ENCODE peak calls at places on chromosomes 4 and X, in ten cellular contexts. A is IMR-90; O is activated naive CD4-positive, alpha-beta T cell; P is fibroblast of gingiva; G is type B pancreatic cell; Y is NCI-H1105 treated with DMSO at 0.1 percent for 48 hours; H is fibroblast of the conjunctiva; C is RWPE1; T is CD4-positive, alpha-beta T cell; U is amygdala. K is an unnamed sample.

GRCh38 chr4:174490356-174490969 is 31.8 kb downstream of the HPGD start:
- DNase-seq in A (peak), O (no peak), P (peak), G (no peak), Y (no peak), H (peak), C (peak), T (no peak), U (no peak), K (no peak)

GRCh38 chr4:77347341-77347740 is 190.3 kb downstream of the CCNG2 start:
- DNase-seq in A (no peak), O (no peak), P (no peak), G (no peak), Y (no peak), H (no peak), C (no peak), T (no peak), U (no peak), K (no peak)

GRCh38 chr4:30720656-30721352 is 635 bp downstream of the PCDH7 start:
- DNase-seq in A (peak), O (no peak), P (peak), G (peak), Y (no peak), H (no peak), C (peak), T (no peak), U (no peak), K (no peak)

GRCh38 chrX:15334561-15334960 is 762 bp downstream of the PIGA start:
- DNase-seq in A (peak), O (no peak), P (peak), G (no peak), Y (no peak), H (no peak), C (peak), T (no peak), U (no peak), K (peak)

GRCh38 chr4:123616970-123617392 is 220.4 kb downstream of the SPRY1 start:
- DNase-seq in A (no peak), O (no peak), P (peak), G (no peak), Y (peak), H (no peak), C (no peak), T (no peak), U (peak), K (no peak)

GRCh38 chr4:89539797-89540711 is 232.5 kb upstream of the GPRIN3 start:
- DNase-seq in A (peak), O (no peak), P (no peak), G (no peak), Y (no peak), H (no peak), C (no peak), T (no peak), U (no peak), K (no peak)

GRCh38 chr4:187937557-187937956 is 58.0 kb upstream of the ZFP42 start:
- DNase-seq in A (no peak), O (no peak), P (no peak), G (no peak), Y (no peak), H (no peak), C (no peak), T (no peak), U (no peak), K (no peak)

GRCh38 chr4:147731611-147732515 is at the start of gene ARHGAP10:
- DNase-seq in A (peak), O (peak), P (peak), G (peak), Y (peak), H (no peak), C (peak), T (peak), U (no peak), K (peak)

GRCh38 chrX:134658421-134658896 is at the start of gene PLAC1:
- DNase-seq in A (no peak), O (no peak), P (no peak), G (no peak), Y (no peak), H (no peak), C (no peak), T (no peak), U (no peak), K (no peak)

GRCh38 chrX:18390941-18391538 is 34.4 kb upstream of the CDKL5 start:
- DNase-seq in A (peak), O (peak), P (peak), G (no peak), Y (peak), H (peak), C (peak), T (peak), U (peak), K (peak)

GRCh38 chr4:121851354-121851753 is 18.9 kb downstream of the BBS7 start:
- DNase-seq in A (no peak), O (no peak), P (no peak), G (no peak), Y (no peak), H (no peak), C (no peak), T (no peak), U (no peak), K (no peak)

GRCh38 chrX:24485323-24485722 is 20.2 kb downstream of the PDK3 start:
- DNase-seq in A (no peak), O (no peak), P (no peak), G (no peak), Y (no peak), H (no peak), C (no peak), T (no peak), U (no peak), K (no peak)

GRCh38 chr4:10336471-10336870 is 120.8 kb downstream of the ZNF518B start:
- DNase-seq in A (no peak), O (no peak), P (no peak), G (no peak), Y (no peak), H (no peak), C (peak), T (no peak), U (no peak), K (no peak)

GRCh38 chr4:17726911-17727310 is 54.5 kb downstream of the FAM184B start:
- DNase-seq in A (no peak), O (no peak), P (no peak), G (no peak), Y (no peak), H (no peak), C (no peak), T (no peak), U (no peak), K (no peak)

GRCh38 chr4:94168321-94168720 is 39.3 kb upstream of the SMARCAD1 start:
- DNase-seq in A (no peak), O (no peak), P (no peak), G (no peak), Y (no peak), H (no peak), C (no peak), T (no peak), U (no peak), K (no peak)

GRCh38 chrX:119757979-119758681 is at the start of gene SOWAHD:
- DNase-seq in A (no peak), O (no peak), P (peak), G (no peak), Y (peak), H (no peak), C (peak), T (peak), U (no peak), K (no peak)

GRCh38 chr4:71261633-71262121 is 77.1 kb upstream of the SLC4A4 start:
- DNase-seq in A (peak), O (no peak), P (no peak), G (no peak), Y (no peak), H (no peak), C (no peak), T (no peak), U (no peak), K (no peak)

GRCh38 chr4:124526760-124527159 is 185.8 kb downstream of the ANKRD50 start:
- DNase-seq in A (peak), O (no peak), P (no peak), G (no peak), Y (no peak), H (no peak), C (no peak), T (no peak), U (no peak), K (no peak)

GRCh38 chrX:120514236-120514635 is 45.1 kb upstream of the LAMP2 start:
- DNase-seq in A (peak), O (no peak), P (peak), G (no peak), Y (no peak), H (peak), C (peak), T (no peak), U (no peak), K (peak)

GRCh38 chrX:148661035-148661434 is 160.6 kb downstream of the AFF2 start:
- DNase-seq in A (no peak), O (no peak), P (no peak), G (no peak), Y (no peak), H (no peak), C (no peak), T (no peak), U (no peak), K (no peak)

GRCh38 chr4:121876976-121877773 is 6.9 kb upstream of the BBS7 start:
- DNase-seq in A (peak), O (no peak), P (no peak), G (no peak), Y (no peak), H (no peak), C (no peak), T (no peak), U (no peak), K (no peak)

GRCh38 chrX:32153586-32153985 is 1057.8 kb downstream of the DMD start:
- DNase-seq in A (no peak), O (no peak), P (no peak), G (no peak), Y (no peak), H (no peak), C (no peak), T (no peak), U (no peak), K (no peak)

GRCh38 chr4:25486171-25486570 is 109.1 kb downstream of the ANAPC4 start:
- DNase-seq in A (no peak), O (no peak), P (no peak), G (no peak), Y (no peak), H (no peak), C (no peak), T (no peak), U (no peak), K (no peak)

K was measured in RPMI8226.